ENCODE peak calls at places on chromosomes 12 and 14, in five cellular contexts. U is stimulated activated CD8-positive, alpha-beta memory T cell treated with anti-CD3 and anti-CD28 coated beads, Interleukin-15, amount 100 ng/mL, for 1 hour; R is NCI-H2081; E is AG08395; I is left cardiac atrium. V is an unnamed sample.

GRCh38 chr12:106245767-106246166 is 2.1 kb downstream of the CKAP4 start:
- DNase-seq in U (no peak), R (no peak), E (peak), I (peak), V (no peak)

GRCh38 chr14:50545618-50546017 is 13.2 kb upstream of the MAP4K5 start:
- DNase-seq in U (no peak), R (no peak), E (no peak), I (no peak), V (peak)

GRCh38 chr12:12236896-12237295 is 29.9 kb downstream of the LRP6 start:
- DNase-seq in U (no peak), R (no peak), E (no peak), I (no peak), V (no peak)

GRCh38 chr12:27474344-27474743 is 27.8 kb downstream of the SMCO2 start:
- DNase-seq in U (no peak), R (no peak), E (peak), I (no peak), V (no peak)

GRCh38 chr12:11705010-11705409 is 55.5 kb downstream of the ETV6 start:
- DNase-seq in U (no peak), R (no peak), E (peak), I (no peak), V (no peak)

GRCh38 chr12:133106253-133106652 is 23.8 kb downstream of the ZNF891 start:
- DNase-seq in U (no peak), R (no peak), E (no peak), I (no peak), V (no peak)

GRCh38 chr12:112167728-112168525 is 42.6 kb downstream of the TRAFD1 start:
- DNase-seq in U (no peak), R (peak), E (no peak), I (no peak), V (no peak)

GRCh38 chr12:109731806-109732205 is 18.2 kb downstream of the FAM222A start:
- DNase-seq in U (no peak), R (no peak), E (no peak), I (peak), V (no peak)

GRCh38 chr14:103698380-103699260 is 16.6 kb downstream of the XRCC3 start:
- DNase-seq in U (no peak), R (no peak), E (no peak), I (peak), V (peak)

GRCh38 chr12:8037046-8037663 is 4.6 kb downstream of the FOXJ2 start:
- DNase-seq in U (no peak), R (no peak), E (no peak), I (no peak), V (no peak)

GRCh38 chr12:101076940-101077351 is 133.1 kb downstream of the SLC5A8 start:
- DNase-seq in U (no peak), R (no peak), E (peak), I (no peak), V (no peak)

GRCh38 chr14:104007121-104007520 is 64.8 kb upstream of the RD3L start:
- DNase-seq in U (no peak), R (no peak), E (no peak), I (no peak), V (no peak)

GRCh38 chr12:100382327-100382726 is 25.5 kb downstream of the SLC17A8 start:
- DNase-seq in U (no peak), R (no peak), E (no peak), I (no peak), V (no peak)

GRCh38 chr14:94427016-94427613 is 25.5 kb downstream of the SERPINA11 start:
- DNase-seq in U (no peak), R (no peak), E (no peak), I (no peak), V (no peak)

GRCh38 chr12:102629262-102629888 is 149.0 kb upstream of the IGF1 start:
- DNase-seq in U (no peak), R (no peak), E (peak), I (no peak), V (no peak)

GRCh38 chr14:75437201-75438143 is 9.7 kb downstream of the JDP2 start:
- DNase-seq in U (no peak), R (no peak), E (no peak), I (no peak), V (no peak)

GRCh38 chr14:60775296-60775695 is 40.7 kb downstream of the MNAT1 start:
- DNase-seq in U (no peak), R (no peak), E (peak), I (no peak), V (no peak)

GRCh38 chr12:120984351-120984898 is 6.1 kb downstream of the HNF1A start:
- DNase-seq in U (no peak), R (no peak), E (no peak), I (no peak), V (no peak)

GRCh38 chr14:96263347-96264199 is 7.6 kb downstream of the BDKRB1 start:
- DNase-seq in U (no peak), R (no peak), E (no peak), I (no peak), V (peak)

GRCh38 chr12:50960130-50960529 is 7.8 kb downstream of the HIGD1C start:
- DNase-seq in U (no peak), R (no peak), E (no peak), I (no peak), V (no peak)

GRCh38 chr12:131102991-131103609 is 149.4 kb downstream of the ADGRD1 start:
- DNase-seq in U (no peak), R (no peak), E (no peak), I (no peak), V (no peak)

GRCh38 chr14:103483600-103483999 is 39.0 kb downstream of the CKB start:
- DNase-seq in U (no peak), R (peak), E (peak), I (no peak), V (peak)

GRCh38 chr12:76035045-76035444 is 3.5 kb upstream of the PHLDA1 start:
- DNase-seq in U (no peak), R (no peak), E (no peak), I (no peak), V (no peak)

GRCh38 chr14:21860172-21860571 is 186.6 kb upstream of the OR4E1 start:
- DNase-seq in U (no peak), R (no peak), E (no peak), I (no peak), V (no peak)

GRCh38 chr14:37594916-37595808 is at the start of the genes FOXA1 and TTC6:
- DNase-seq in U (no peak), R (peak), E (peak), I (peak), V (no peak)

GRCh38 chr14:58832010-58832409 is 194.2 kb downstream of the DACT1 start:
- DNase-seq in U (no peak), R (no peak), E (no peak), I (no peak), V (peak)

GRCh38 chr12:90589966-90590365 is 365.0 kb downstream of the CCER1 start:
- DNase-seq in U (no peak), R (no peak), E (peak), I (no peak), V (no peak)

GRCh38 chr12:76685246-76685678 is 78.7 kb upstream of the ZDHHC17 start:
- DNase-seq in U (no peak), R (no peak), E (peak), I (peak), V (peak)

GRCh38 chr12:96908170-96908675 is 1.2 kb downstream of the NEDD1 start:
- DNase-seq in U (no peak), R (no peak), E (no peak), I (no peak), V (no peak)

V was measured in LNCaP clone FGC.